ENCODE peak calls at places on chromosome 11, in six cellular contexts. One of them, this sample, is unnamed.

GRCh38 chr11:123180574-123180973 is 14.5 kb downstream of the CLMP start:
- DNase-seq in amniotic stem cell: no peak
- DNase-seq in HEK293T: no peak
- DNase-seq in BJ: no peak
- DNase-seq in cardiac fibroblast: no peak
- DNase-seq in activated T-helper 1 cell treated with Interleukin-2 at 50 U/mL for 16 hours: no peak
- DNase-seq in this sample: peak; percentile 64

GRCh38 chr11:326842-327580 is 6.4 kb upstream of the IFITM3 start:
- DNase-seq in amniotic stem cell: no peak
- DNase-seq in activated T-helper 1 cell treated with Interleukin-2 at 50 U/mL for 16 hours: no peak
- DNase-seq in BJ: no peak
- DNase-seq in cardiac fibroblast: peak; percentile 94
- DNase-seq in HEK293T: no peak
- DNase-seq in this sample: no peak

GRCh38 chr11:34480339-34480738 is 33.3 kb downstream of the ELF5 start:
- DNase-seq in cardiac fibroblast: no peak
- DNase-seq in HEK293T: no peak
- DNase-seq in amniotic stem cell: no peak
- DNase-seq in BJ: no peak
- DNase-seq in activated T-helper 1 cell treated with Interleukin-2 at 50 U/mL for 16 hours: no peak
- DNase-seq in this sample: peak; percentile 67

GRCh38 chr11:85947431-85948272 is 92.5 kb downstream of the CCDC83 start:
- DNase-seq in BJ: peak; percentile 76
- DNase-seq in cardiac fibroblast: peak; percentile 96
- DNase-seq in HEK293T: no peak
- DNase-seq in activated T-helper 1 cell treated with Interleukin-2 at 50 U/mL for 16 hours: no peak
- DNase-seq in amniotic stem cell: peak; percentile 69
- DNase-seq in this sample: peak; percentile 76

GRCh38 chr11:86687083-86687799 is 14.8 kb upstream of the ME3 start:
- DNase-seq in BJ: no peak
- DNase-seq in HEK293T: no peak
- DNase-seq in amniotic stem cell: no peak
- DNase-seq in cardiac fibroblast: no peak
- DNase-seq in activated T-helper 1 cell treated with Interleukin-2 at 50 U/mL for 16 hours: no peak
- DNase-seq in this sample: no peak

GRCh38 chr11:76291576-76292526 is 85.5 kb upstream of the WNT11 start:
- DNase-seq in BJ: no peak
- DNase-seq in HEK293T: no peak
- DNase-seq in cardiac fibroblast: no peak
- DNase-seq in amniotic stem cell: no peak
- DNase-seq in activated T-helper 1 cell treated with Interleukin-2 at 50 U/mL for 16 hours: no peak
- DNase-seq in this sample: no peak

GRCh38 chr11:40274017-40274416 is 1185.4 kb downstream of the LRRC4C start:
- DNase-seq in amniotic stem cell: no peak
- DNase-seq in cardiac fibroblast: peak; percentile 36
- DNase-seq in activated T-helper 1 cell treated with Interleukin-2 at 50 U/mL for 16 hours: no peak
- DNase-seq in HEK293T: no peak
- DNase-seq in BJ: no peak
- DNase-seq in this sample: peak; percentile 97

GRCh38 chr11:112965601-112966125 is 4.4 kb downstream of the NCAM1 start:
- DNase-seq in cardiac fibroblast: no peak
- DNase-seq in amniotic stem cell: no peak
- DNase-seq in BJ: no peak
- DNase-seq in activated T-helper 1 cell treated with Interleukin-2 at 50 U/mL for 16 hours: no peak
- DNase-seq in HEK293T: no peak
- DNase-seq in this sample: no peak

GRCh38 chr11:125083312-125084056 is 20.4 kb downstream of the SLC37A2 start:
- DNase-seq in HEK293T: no peak
- DNase-seq in activated T-helper 1 cell treated with Interleukin-2 at 50 U/mL for 16 hours: no peak
- DNase-seq in BJ: no peak
- DNase-seq in cardiac fibroblast: no peak
- DNase-seq in amniotic stem cell: no peak
- DNase-seq in this sample: no peak

GRCh38 chr11:10450451-10451398 is 4.3 kb upstream of the AMPD3 start:
- DNase-seq in cardiac fibroblast: no peak
- DNase-seq in BJ: no peak
- DNase-seq in amniotic stem cell: no peak
- DNase-seq in HEK293T: no peak
- DNase-seq in activated T-helper 1 cell treated with Interleukin-2 at 50 U/mL for 16 hours: peak; percentile 41
- DNase-seq in this sample: no peak

This sample was measured in astrocyte.